ENCODE peak calls at places on chromosomes 12 and 14, in five cellular contexts. Q is MM.1S, C is omental fat pad, N is transverse colon, I is fibroblast of villous mesenchyme. X is an unnamed sample.

GRCh38 chr12:40921563-40922163 is 229.4 kb downstream of the CNTN1 start:
- DNase-seq in Q (peak; percentile 48), C (no peak), N (no peak), I (peak; percentile 34), X (peak; percentile 36)

GRCh38 chr12:77087427-77087826 is 22.1 kb upstream of the E2F7 start:
- DNase-seq in Q (no peak), C (no peak), N (no peak), I (peak; percentile 50), X (peak; percentile 91)

GRCh38 chr14:64612021-64612380 is 62.2 kb downstream of the PPP1R36 start:
- DNase-seq in Q (no peak), C (no peak), N (no peak), I (no peak), X (peak; percentile 77)

GRCh38 chr14:95520346-95520745 is 3.9 kb upstream of the SYNE3 start:
- DNase-seq in Q (no peak), C (no peak), N (no peak), I (no peak), X (no peak)

GRCh38 chr14:25400607-25401206 is 350.8 kb upstream of the STXBP6 start:
- DNase-seq in Q (peak; percentile 54), C (peak; percentile 46), N (peak; percentile 66), I (peak; percentile 32), X (peak; percentile 58)

GRCh38 chr14:94136575-94137331 is 7.3 kb upstream of the IFI27L2 start:
- DNase-seq in Q (peak; percentile 74), C (peak; percentile 99), N (peak; percentile 92), I (peak; percentile 85), X (peak; percentile 88)

GRCh38 chr14:37082431-37082830 is 90.0 kb downstream of the SLC25A21 start:
- DNase-seq in Q (no peak), C (no peak), N (no peak), I (no peak), X (no peak)

GRCh38 chr12:3455312-3455711 is 35.7 kb upstream of the PRMT8 start:
- DNase-seq in Q (no peak), C (no peak), N (no peak), I (no peak), X (no peak)

GRCh38 chr12:13024151-13024946 is 19.8 kb upstream of the FAM234B start:
- DNase-seq in Q (peak; percentile 54), C (no peak), N (peak; percentile 33), I (peak; percentile 69), X (peak; percentile 86)

GRCh38 chr14:104319489-104320241 is 181.3 kb downstream of the KIF26A start:
- DNase-seq in Q (no peak), C (no peak), N (no peak), I (no peak), X (no peak)

GRCh38 chr14:50319721-50320120 is 7.6 kb downstream of the DMAC2L start:
- DNase-seq in Q (no peak), C (no peak), N (no peak), I (peak; percentile 14), X (no peak)

DNA sequence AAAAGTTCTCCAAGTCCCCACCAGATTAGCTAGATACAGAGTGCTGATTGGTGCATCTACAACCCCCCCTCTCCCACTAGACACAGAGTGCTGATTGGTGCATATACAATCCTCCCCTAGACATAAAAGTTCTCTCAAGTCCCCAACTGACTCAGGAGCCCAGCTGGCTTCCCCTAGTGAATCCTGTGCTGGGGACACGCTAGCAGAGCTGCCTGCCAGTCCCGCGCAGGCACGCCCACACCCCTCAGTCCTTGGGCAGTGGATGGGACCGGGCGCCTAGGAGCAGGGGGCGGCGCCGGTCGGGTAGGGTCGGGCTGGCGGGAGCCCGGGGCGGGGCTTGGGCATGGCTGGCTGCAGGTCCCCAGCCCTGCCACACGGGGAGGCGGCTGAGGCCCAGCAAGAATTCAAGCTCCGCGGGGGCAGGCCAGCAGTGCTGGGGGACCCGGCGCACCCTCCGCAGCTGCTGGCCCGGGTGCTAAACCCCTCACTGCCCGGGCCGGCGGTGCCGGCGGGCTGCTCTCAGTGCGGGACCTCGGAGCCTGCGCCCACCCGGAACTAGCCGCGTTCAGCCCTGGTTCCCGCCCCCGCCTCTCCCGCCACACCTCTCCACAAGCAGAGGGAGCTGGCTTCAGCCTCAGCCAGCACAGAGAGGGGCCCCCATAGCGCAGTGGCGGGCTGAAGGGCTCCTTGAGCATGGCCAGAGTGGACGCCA is 64.3 kb upstream of the DDHD1 start:
- DNase-seq in Q (peak; percentile 65), C (no peak), N (peak; percentile 77), I (peak; percentile 46), X (peak; percentile 56)
- TF ChIP-seq CTCF in Q (peak; percentile 24), C (peak; percentile 28), N (peak; percentile 61), I (peak; percentile 50), X (peak; percentile 20)

GRCh38 chr14:76967788-76968187 is 60.7 kb downstream of the IRF2BPL start:
- DNase-seq in Q (no peak), C (no peak), N (no peak), I (no peak), X (no peak)

GRCh38 chr14:76968621-76969063 is 59.9 kb downstream of the IRF2BPL start:
- DNase-seq in Q (no peak), C (no peak), N (no peak), I (no peak), X (no peak)

GRCh38 chr14:76965232-76965631 is 63.3 kb downstream of the IRF2BPL start:
- DNase-seq in Q (no peak), C (no peak), N (peak; percentile 53), I (no peak), X (no peak)

GRCh38 chr14:76964695-76965094 is 63.8 kb downstream of the IRF2BPL start:
- DNase-seq in Q (no peak), C (no peak), N (no peak), I (no peak), X (no peak)

DNA sequence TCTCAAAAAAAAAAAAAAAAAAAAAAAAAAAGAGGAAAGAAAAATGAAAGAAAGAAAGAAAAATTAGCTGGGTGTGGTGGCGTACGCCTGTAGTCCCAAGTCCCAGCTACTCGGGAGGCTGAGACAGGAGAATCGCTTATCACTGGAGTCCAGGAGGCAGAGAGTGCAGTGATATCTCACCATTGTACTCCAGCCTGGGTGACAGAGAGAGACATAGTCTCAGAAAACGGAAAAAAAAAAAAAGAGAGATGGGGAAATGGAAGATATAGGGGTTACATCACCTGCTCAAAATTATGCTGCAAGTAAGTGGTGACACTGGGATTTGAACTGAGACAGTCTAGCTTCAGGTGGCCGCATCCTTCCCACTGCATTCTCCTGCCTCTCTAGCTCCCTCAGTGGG is 62.0 kb downstream of the IRF2BPL start:
- DNase-seq in Q (no peak), C (no peak), N (no peak), I (no peak), X (no peak)
- TF ChIP-seq CTCF in Q (no peak), C (no peak), N (no peak), I (no peak), X (no peak)

GRCh38 chr12:109255377-109255776 is 53.7 kb downstream of the FOXN4 start:
- DNase-seq in Q (no peak), C (no peak), N (no peak), I (peak; percentile 16), X (peak; percentile 43)

GRCh38 chr12:109258607-109259544 is 50.2 kb downstream of the FOXN4 start:
- DNase-seq in Q (no peak), C (no peak), N (no peak), I (no peak), X (no peak)

GRCh38 chr12:109259545-109259895 is 49.6 kb downstream of the FOXN4 start:
- DNase-seq in Q (no peak), C (no peak), N (no peak), I (no peak), X (no peak)

GRCh38 chr12:109256011-109256410 is 53.1 kb downstream of the FOXN4 start:
- DNase-seq in Q (no peak), C (no peak), N (no peak), I (no peak), X (no peak)

GRCh38 chr12:109258201-109258600 is 50.9 kb downstream of the FOXN4 start:
- DNase-seq in Q (no peak), C (no peak), N (no peak), I (no peak), X (no peak)
- TF ChIP-seq CTCF in Q (no peak), C (no peak), N (no peak), I (no peak), X (no peak)

GRCh38 chr12:31325877-31326631 is at the start of gene SINHCAF:
- DNase-seq in Q (peak; percentile 100), C (peak; percentile 97), N (peak; percentile 100), I (peak; percentile 99), X (peak; percentile 98)

GRCh38 chr12:31324116-31324844 is 1.7 kb downstream of the SINHCAF start:
- DNase-seq in Q (peak; percentile 71), C (no peak), N (peak; percentile 81), I (peak; percentile 79), X (peak; percentile 77)

GRCh38 chr12:31325524-31325875 is 450 bp downstream of the SINHCAF start:
- DNase-seq in Q (peak; percentile 13), C (peak; percentile 26), N (no peak), I (no peak), X (no peak)

GRCh38 chr12:31323466-31324115 is 2.4 kb downstream of the SINHCAF start:
- DNase-seq in Q (peak; percentile 12), C (no peak), N (peak; percentile 57), I (peak; percentile 39), X (peak; percentile 14)

DNA sequence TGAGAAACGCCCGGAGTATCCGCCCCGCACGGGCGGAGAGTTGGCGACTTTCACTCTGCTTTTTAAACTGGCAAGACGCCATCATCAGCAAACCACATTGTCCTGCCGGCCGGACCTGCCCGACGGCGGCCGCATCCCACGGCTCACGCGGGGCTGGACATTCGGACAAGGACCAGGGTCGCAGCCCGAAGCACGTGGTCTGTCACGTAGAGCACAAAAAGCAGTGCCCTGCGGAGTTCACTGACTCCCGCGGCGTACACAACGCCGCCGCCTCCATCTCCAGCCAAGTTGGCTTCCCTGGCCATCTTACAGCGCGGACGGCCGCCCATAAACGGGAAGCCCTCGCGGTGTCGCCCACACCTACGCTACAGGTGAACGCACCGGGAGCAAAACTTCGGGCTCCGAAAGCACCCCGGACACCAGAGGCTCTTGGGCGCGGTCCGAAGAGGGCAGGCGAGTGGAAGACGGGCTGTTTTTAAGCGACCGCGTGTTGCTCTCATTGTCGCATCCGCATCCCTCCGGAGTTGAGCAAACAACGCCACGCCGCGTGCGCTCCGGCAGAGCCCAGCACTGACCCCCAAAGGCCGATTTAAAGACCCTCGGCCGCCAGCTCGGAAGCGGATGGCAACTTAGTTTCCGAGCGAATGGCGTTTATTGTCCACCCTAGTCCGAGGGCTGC is 966 bp downstream of the SINHCAF start:
- DNase-seq in Q (peak; percentile 51), C (peak; percentile 23), N (peak; percentile 61), I (peak; percentile 58), X (peak; percentile 62)
- TF ChIP-seq CTCF in Q (peak; percentile 3), C (no peak), N (no peak), I (no peak), X (no peak)

X was measured in fibroblast of pulmonary artery.